ENCODE peak calls at places on chromosomes 11 and 22, in five cellular contexts. D, L, Q, S and F are unnamed samples.

GRCh38 chr11:113389288-113389687 is 1.7 kb downstream of the ANKK1 start:
- DNase-seq in D (no peak), L (no peak), Q (no peak), S (no peak), F (no peak)

GRCh38 chr11:73693877-73694525 is 47.6 kb downstream of the PLEKHB1 start:
- DNase-seq in D (no peak), L (no peak), Q (no peak), S (no peak), F (no peak)

GRCh38 chr11:118592616-118593367 is 14.6 kb upstream of the PHLDB1 start:
- DNase-seq in D (no peak), L (no peak), Q (no peak), S (no peak), F (no peak)

GRCh38 chr11:31114437-31114836 is 255.1 kb downstream of the DCDC1 start:
- DNase-seq in D (no peak), L (no peak), Q (no peak), S (no peak), F (no peak)

GRCh38 chr11:66022401-66023185 is 3.7 kb downstream of the CATSPER1 start:
- DNase-seq in D (peak), L (peak), Q (no peak), S (peak), F (no peak)

GRCh38 chr11:74418509-74418895 is 20.3 kb upstream of the PGM2L1 start:
- DNase-seq in D (no peak), L (no peak), Q (no peak), S (no peak), F (no peak)

GRCh38 chr22:36828815-36829214 is 12.0 kb upstream of the PVALB start:
- DNase-seq in D (no peak), L (no peak), Q (no peak), S (no peak), F (no peak)

GRCh38 chr11:108559340-108559739 is 34.2 kb downstream of the EXPH5 start:
- DNase-seq in D (no peak), L (no peak), Q (no peak), S (no peak), F (no peak)

GRCh38 chr11:10456519-10456918 is 1.5 kb downstream of the AMPD3 start:
- DNase-seq in D (no peak), L (no peak), Q (no peak), S (no peak), F (no peak)

GRCh38 chr11:113991170-113991569 is 16.3 kb downstream of the HTR3A start:
- DNase-seq in D (no peak), L (no peak), Q (no peak), S (no peak), F (no peak)

GRCh38 chr22:23411739-23412138 is 168.4 kb downstream of the IGLL1 start:
- DNase-seq in D (no peak), L (no peak), Q (no peak), S (no peak), F (no peak)

GRCh38 chr11:133579165-133580031 is 47.1 kb upstream of the OPCML start:
- DNase-seq in D (no peak), L (no peak), Q (no peak), S (no peak), F (no peak)

GRCh38 chr22:38513063-38513462 is 7.0 kb upstream of the DDX17 start:
- DNase-seq in D (peak), L (peak), Q (no peak), S (no peak), F (no peak)

GRCh38 chr11:63635762-63636465 is 21.7 kb upstream of the PLAAT3 start:
- DNase-seq in D (peak), L (peak), Q (peak), S (peak), F (no peak)

GRCh38 chr11:126284829-126285228 is 1.9 kb downstream of the TIRAP start:
- DNase-seq in D (peak), L (peak), Q (peak), S (peak), F (peak)

GRCh38 chr11:19552684-19553083 is 160.0 kb upstream of the NAV2 start:
- DNase-seq in D (no peak), L (no peak), Q (no peak), S (no peak), F (no peak)

GRCh38 chr11:116807601-116808261 is 15.4 kb downstream of the APOA4 start:
- DNase-seq in D (no peak), L (no peak), Q (no peak), S (no peak), F (no peak)

GRCh38 chr11:68204402-68204801 is 8.7 kb downstream of the KMT5B start:
- DNase-seq in D (no peak), L (no peak), Q (no peak), S (no peak), F (no peak)

GRCh38 chr22:17381237-17381913 is 12.1 kb downstream of the CECR2 start:
- DNase-seq in D (no peak), L (no peak), Q (no peak), S (peak), F (no peak)

GRCh38 chr11:123159146-123159857 is 35.7 kb downstream of the CLMP start:
- DNase-seq in D (no peak), L (no peak), Q (no peak), S (no peak), F (no peak)

GRCh38 chr22:45863981-45864751 is 112.8 kb downstream of the WNT7B start:
- DNase-seq in D (peak), L (peak), Q (peak), S (peak), F (no peak)

GRCh38 chr11:45210846-45211245 is 64.4 kb downstream of the PRDM11 start:
- DNase-seq in D (no peak), L (no peak), Q (no peak), S (no peak), F (no peak)

GRCh38 chr11:94549166-94549565 is 5.4 kb downstream of the FUT4 start:
- DNase-seq in D (no peak), L (no peak), Q (no peak), S (no peak), F (no peak)

GRCh38 chr11:117604349-117604995 is 192.5 kb downstream of the DSCAML1 start:
- DNase-seq in D (no peak), L (no peak), Q (no peak), S (no peak), F (no peak)

GRCh38 chr11:125300791-125301218 is 136.3 kb downstream of the PKNOX2 start:
- DNase-seq in D (no peak), L (no peak), Q (peak), S (peak), F (no peak)

GRCh38 chr11:114167355-114168085 is 108.0 kb downstream of the ZBTB16 start:
- DNase-seq in D (no peak), L (no peak), Q (no peak), S (peak), F (no peak)

GRCh38 chr11:6022954-6023353 is 7.6 kb downstream of the OR56A1 start:
- DNase-seq in D (no peak), L (no peak), Q (no peak), S (no peak), F (no peak)

GRCh38 chr11:95337175-95337957 is 106.4 kb upstream of the SESN3 start:
- DNase-seq in D (peak), L (peak), Q (no peak), S (peak), F (no peak)

GRCh38 chr22:17269224-17269606 is 50.0 kb upstream of the ADA2 start:
- DNase-seq in D (no peak), L (no peak), Q (no peak), S (no peak), F (no peak)

GRCh38 chr11:122673706-122674105 is 18.2 kb downstream of the UBASH3B start:
- DNase-seq in D (no peak), L (no peak), Q (no peak), S (no peak), F (no peak)

GRCh38 chr11:125201525-125202121 is 37.1 kb downstream of the PKNOX2 start:
- DNase-seq in D (no peak), L (no peak), Q (no peak), S (peak), F (no peak)

GRCh38 chr11:11667056-11667455 is 45.3 kb upstream of the GALNT18 start:
- DNase-seq in D (no peak), L (no peak), Q (no peak), S (no peak), F (no peak)
- H3K4me3 ChIP-seq in D (no peak), L (no peak), Q (no peak), S (no peak), F (no peak)

DNA sequence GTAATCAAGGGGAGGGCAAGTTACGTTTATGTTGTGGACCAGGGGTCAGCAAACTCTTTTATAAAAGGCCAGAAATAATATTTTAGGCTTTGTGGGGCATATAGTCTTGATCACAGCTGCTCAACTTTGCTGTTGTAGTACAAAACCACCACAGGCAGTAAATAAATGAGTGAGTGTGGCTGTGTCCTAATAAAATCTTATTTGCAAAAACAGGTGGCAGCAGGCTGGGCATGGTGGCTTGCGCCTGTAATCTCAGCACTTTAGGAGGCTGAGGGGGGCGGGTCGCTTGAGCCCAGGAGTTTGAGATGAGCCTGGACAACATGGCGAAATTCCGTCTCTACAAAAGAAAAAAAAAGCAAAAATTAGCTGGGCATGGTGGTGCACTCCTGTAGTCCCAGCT is 57.9 kb upstream of the NUP160 start:
- DNase-seq in D (no peak), L (no peak), Q (no peak), S (no peak), F (no peak)
- H3K27ac ChIP-seq in D (no peak), L (no peak), Q (peak), S (no peak), F (no peak)

GRCh38 chr11:2708151-2708581 is 8.4 kb upstream of the KCNQ1OT1 start:
- DNase-seq in D (no peak), L (no peak), Q (no peak), S (peak), F (no peak)
- H3K4me3 ChIP-seq in D (no peak), L (no peak), Q (no peak), S (peak), F (peak)

DNA sequence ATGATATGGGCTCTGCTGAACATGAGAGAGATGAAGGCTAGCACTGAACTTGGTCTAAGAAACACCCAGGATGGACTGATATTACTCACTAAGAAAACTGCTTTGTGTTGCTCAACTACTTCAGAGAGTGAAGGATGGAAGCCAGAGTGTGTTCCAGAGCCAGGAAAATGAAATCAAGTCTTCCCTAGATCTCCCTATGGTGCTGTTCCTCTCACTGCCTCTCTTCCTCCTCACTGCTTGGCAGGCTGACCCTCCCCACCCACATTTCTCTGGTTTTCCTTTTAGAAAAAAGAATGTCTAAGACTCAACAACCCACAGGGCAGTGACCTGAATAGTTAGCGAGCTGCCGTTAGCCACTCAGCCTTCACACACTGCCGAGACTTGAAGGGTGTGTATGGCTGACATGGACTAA is 65.6 kb downstream of the CCDC81 start:
- DNase-seq in D (no peak), L (no peak), Q (no peak), S (peak), F (no peak)
- H3K27ac ChIP-seq in D (no peak), L (no peak), Q (no peak), S (peak), F (no peak)

GRCh38 chr11:61680622-61681191 is 516 bp downstream of the DAGLA start:
- DNase-seq in D (no peak), L (no peak), Q (no peak), S (no peak), F (no peak)

GRCh38 chr11:61679893-61680621 is at the start of gene DAGLA:
- DNase-seq in D (peak), L (peak), Q (no peak), S (peak), F (no peak)

GRCh38 chr11:61683116-61683515 is 2.9 kb downstream of the DAGLA start:
- DNase-seq in D (no peak), L (no peak), Q (no peak), S (no peak), F (no peak)

GRCh38 chr11:61683961-61684869 is 4.0 kb downstream of the DAGLA start:
- DNase-seq in D (no peak), L (peak), Q (no peak), S (no peak), F (no peak)

GRCh38 chr11:61682093-61682732 is 2.0 kb downstream of the DAGLA start:
- DNase-seq in D (no peak), L (no peak), Q (no peak), S (peak), F (no peak)
- H3K4me3 ChIP-seq in D (no peak), L (no peak), Q (no peak), S (no peak), F (no peak)